ENCODE peak calls at places on chromosomes 4 and X, in four cellular contexts. H is hepatocyte, B is WTC11, N is fibroblast of the aortic adventitia. Q is an unnamed sample.

GRCh38 chr4:7375427-7375826 is 59.3 kb downstream of the PSAPL1 start:
- DNase-seq in H (no peak), B (no peak), N (peak; percentile 37), Q (no peak)

GRCh38 chr4:17846256-17846655 is 35.5 kb downstream of the NCAPG start:
- DNase-seq in H (no peak), B (no peak), N (no peak), Q (no peak)

GRCh38 chrX:69238153-69238959 is 73.1 kb upstream of the PJA1 start:
- DNase-seq in H (no peak), B (no peak), N (no peak), Q (no peak)

GRCh38 chrX:19956923-19957322 is 33.9 kb downstream of the BCLAF3 start:
- DNase-seq in H (no peak), B (no peak), N (peak; percentile 35), Q (no peak)

GRCh38 chrX:43661521-43662240 is 5.6 kb downstream of the MAOA start:
- DNase-seq in H (no peak), B (no peak), N (peak; percentile 50), Q (no peak)

GRCh38 chr4:100981447-100982204 is 365.7 kb downstream of the PPP3CA start:
- DNase-seq in H (peak; percentile 5), B (no peak), N (peak; percentile 83), Q (no peak)

GRCh38 chrX:2374086-2374485 is 126.7 kb downstream of the DHRSX start:
- DNase-seq in H (no peak), B (no peak), N (peak; percentile 77), Q (no peak)

GRCh38 chr4:14867847-14868246 is 134.4 kb upstream of the CPEB2 start:
- DNase-seq in H (no peak), B (no peak), N (no peak), Q (peak; percentile 26)

GRCh38 chr4:162403956-162404355 is 240.2 kb upstream of the FSTL5 start:
- DNase-seq in H (no peak), B (no peak), N (no peak), Q (no peak)

GRCh38 chr4:185318679-185319078 is 77.0 kb downstream of the LRP2BP start:
- DNase-seq in H (peak; percentile 34), B (no peak), N (no peak), Q (no peak)

GRCh38 chrX:112048707-112049106 is 33.9 kb downstream of the TRPC5 start:
- DNase-seq in H (peak; percentile 32), B (peak; percentile 9), N (no peak), Q (no peak)

GRCh38 chr4:128353791-128354190 is 66.2 kb upstream of the PGRMC2 start:
- DNase-seq in H (no peak), B (no peak), N (peak; percentile 4), Q (no peak)

GRCh38 chr4:97987019-97987648 is 156.1 kb downstream of the STPG2 start:
- DNase-seq in H (peak; percentile 67), B (no peak), N (peak; percentile 17), Q (no peak)

GRCh38 chr4:65046496-65047101 is 623.7 kb downstream of the EPHA5 start:
- DNase-seq in H (peak; percentile 46), B (no peak), N (peak; percentile 7), Q (no peak)

GRCh38 chrX:68084765-68085164 is 348.5 kb downstream of the OPHN1 start:
- DNase-seq in H (no peak), B (no peak), N (peak; percentile 80), Q (no peak)

GRCh38 chr4:63717384-63717783 is 691.9 kb downstream of the TECRL start:
- DNase-seq in H (peak; percentile 40), B (no peak), N (no peak), Q (no peak)

GRCh38 chrX:150984164-150984824 is 1.2 kb downstream of the HMGB3 start:
- DNase-seq in H (peak; percentile 37), B (no peak), N (no peak), Q (peak; percentile 30)

GRCh38 chrX:110671068-110671803 is 124.4 kb downstream of the CHRDL1 start:
- DNase-seq in H (no peak), B (no peak), N (peak; percentile 3), Q (no peak)

GRCh38 chr4:184913356-184914143 is 87.8 kb upstream of the ACSL1 start:
- DNase-seq in H (no peak), B (no peak), N (no peak), Q (no peak)

GRCh38 chr4:7630559-7631287 is 196.0 kb upstream of the PSAPL1 start:
- DNase-seq in H (peak; percentile 46), B (no peak), N (peak; percentile 72), Q (no peak)

GRCh38 chr4:14399919-14400706 is 602.2 kb upstream of the CPEB2 start:
- DNase-seq in H (no peak), B (no peak), N (no peak), Q (no peak)

GRCh38 chr4:77194989-77195388 is 38.0 kb downstream of the CCNG2 start:
- DNase-seq in H (no peak), B (no peak), N (no peak), Q (no peak)

GRCh38 chrX:50168305-50168704 is 32.5 kb downstream of the AKAP4 start:
- DNase-seq in H (no peak), B (no peak), N (no peak), Q (no peak)

GRCh38 chr4:3346146-3346545 is 53.3 kb downstream of the RGS12 start:
- DNase-seq in H (peak; percentile 85), B (no peak), N (peak; percentile 90), Q (peak; percentile 49)

GRCh38 chr4:7247521-7247920 is 55.2 kb downstream of the SORCS2 start:
- DNase-seq in H (no peak), B (no peak), N (no peak), Q (no peak)

GRCh38 chr4:122403860-122404259 is 25.0 kb downstream of the ADAD1 start:
- DNase-seq in H (no peak), B (no peak), N (no peak), Q (no peak)

GRCh38 chr4:87068591-87069021 is 133.8 kb downstream of the AFF1 start:
- DNase-seq in H (peak; percentile 54), B (no peak), N (no peak), Q (no peak)

GRCh38 chrX:56729152-56729557 is at the start of gene NBDY:
- DNase-seq in H (peak; percentile 57), B (peak; percentile 18), N (peak; percentile 47), Q (peak; percentile 27)

GRCh38 chr4:75287738-75288517 is 226.3 kb downstream of the RCHY1 start:
- DNase-seq in H (no peak), B (no peak), N (no peak), Q (no peak)

GRCh38 chr4:54218736-54219135 is 10.4 kb upstream of the PDGFRA start:
- DNase-seq in H (no peak), B (no peak), N (no peak), Q (no peak)

GRCh38 chrX:38654302-38654701 is 93.0 kb downstream of the TSPAN7 start:
- DNase-seq in H (peak; percentile 35), B (no peak), N (peak; percentile 46), Q (no peak)
- TF ChIP-seq CTCF in H (peak; percentile 48), B (peak; percentile 23), N (peak; percentile 49), Q (peak; percentile 49)

GRCh38 chr4:153465583-153465921 is 608 bp upstream of the TMEM131L start:
- DNase-seq in H (peak; percentile 60), B (peak; percentile 41), N (peak; percentile 58), Q (peak; percentile 45)
- TF ChIP-seq CTCF in H (peak; percentile 35), B (no peak), N (peak; percentile 34), Q (no peak)

GRCh38 chr4:120771907-120772306 is 150.6 kb downstream of the PRDM5 start:
- DNase-seq in H (no peak), B (no peak), N (no peak), Q (no peak)
- TF ChIP-seq CTCF in H (no peak), B (peak; percentile 29), N (no peak), Q (no peak)

GRCh38 chrX:105552395-105552794 is 269.9 kb upstream of the NRK start:
- DNase-seq in H (no peak), B (no peak), N (peak; percentile 31), Q (no peak)
- TF ChIP-seq CTCF in H (no peak), B (no peak), N (peak; percentile 3), Q (no peak)

GRCh38 chr4:16508968-16509367 is 282.7 kb upstream of the TAPT1 start:
- DNase-seq in H (no peak), B (no peak), N (no peak), Q (no peak)
- TF ChIP-seq CTCF in H (no peak), B (peak; percentile 22), N (peak; percentile 37), Q (peak; percentile 25)